ENCODE peak calls at places on chromosomes 1 and 21, in four cellular contexts. Y, P, B and L are unnamed samples.

GRCh38 chr21:38479641-38480515 is 18.4 kb downstream of the ERG start:
- DNase-seq in Y (no peak), P (no peak), B (no peak), L (no peak)

GRCh38 chr1:55195523-55196233 is 19.5 kb downstream of the USP24 start:
- DNase-seq in B (no peak), Y (no peak), P (no peak), L (no peak)

GRCh38 chr21:28615276-28615675 is 377.4 kb downstream of the LTN1 start:
- DNase-seq in B (no peak), Y (no peak), P (no peak), L (no peak)

GRCh38 chr1:74681001-74681400 is 7.4 kb upstream of the ERICH3 start:
- DNase-seq in Y (peak; percentile 13), B (no peak), P (no peak), L (no peak)

GRCh38 chr1:43558346-43558841 is 27.7 kb downstream of the PTPRF start:
- DNase-seq in P (no peak), Y (no peak), B (no peak), L (no peak)

GRCh38 chr1:211327341-211327921 is 798 bp downstream of the TRAF5 start:
- DNase-seq in Y (no peak), B (no peak), P (no peak), L (no peak)

GRCh38 chr1:187680823-187681222 is 852.1 kb downstream of the PLA2G4A start:
- DNase-seq in Y (no peak), P (no peak), B (no peak), L (no peak)

GRCh38 chr1:36796101-36796590 is 238.2 kb downstream of the GRIK3 start:
- DNase-seq in B (no peak), P (no peak), Y (no peak), L (no peak)

GRCh38 chr1:209790286-209791193 is 6.2 kb upstream of the C1orf74 start:
- DNase-seq in B (peak; percentile 63), Y (no peak), P (no peak), L (no peak)

GRCh38 chr1:189970331-189971230 is 507.1 kb downstream of the BRINP3 start:
- DNase-seq in P (no peak), B (no peak), Y (no peak), L (no peak)

GRCh38 chr1:3460653-3461237 is 6.3 kb downstream of the ARHGEF16 start:
- DNase-seq in P (no peak), B (peak; percentile 70), Y (no peak), L (no peak)

GRCh38 chr1:162561616-162562451 is at the start of gene UAP1:
- DNase-seq in P (no peak), B (no peak), Y (no peak), L (no peak)

GRCh38 chr1:211557894-211558625 is 20.9 kb downstream of the SLC30A1 start:
- DNase-seq in Y (no peak), B (no peak), P (no peak), L (no peak)

GRCh38 chr1:243748706-243749283 is 101.2 kb downstream of the AKT3 start:
- DNase-seq in P (no peak), Y (peak; percentile 28), B (peak; percentile 49), L (peak; percentile 74)

GRCh38 chr1:232795497-232796068 is 9.6 kb upstream of the MAP10 start:
- DNase-seq in Y (no peak), P (no peak), B (no peak), L (no peak)

GRCh38 chr1:184806296-184806721 is 51.7 kb upstream of the EDEM3 start:
- DNase-seq in B (no peak), P (no peak), Y (no peak), L (no peak)

GRCh38 chr1:84605157-84605556 is 30.9 kb upstream of the CTBS start:
- DNase-seq in B (no peak), Y (no peak), P (no peak), L (no peak)

GRCh38 chr1:45512641-45513054 is 9.0 kb downstream of the PRDX1 start:
- DNase-seq in Y (no peak), P (no peak), B (peak; percentile 76), L (peak; percentile 60)

GRCh38 chr1:44985747-44986359 is 542 bp downstream of the EIF2B3 start:
- DNase-seq in Y (no peak), P (no peak), B (no peak), L (no peak)

GRCh38 chr1:179816196-179816960 is 61.2 kb downstream of the TOR1AIP2 start:
- DNase-seq in P (no peak), B (no peak), Y (no peak), L (no peak)

GRCh38 chr1:221394011-221394544 is 347.8 kb downstream of the DUSP10 start:
- DNase-seq in P (no peak), B (no peak), Y (no peak), L (no peak)

GRCh38 chr21:45078877-45079281 is 4.5 kb downstream of the ADARB1 start:
- DNase-seq in Y (no peak), B (no peak), P (no peak), L (no peak)
- TF ChIP-seq SUZ12 in Y (no peak), B (no peak), P (no peak), L (no peak)

DNA sequence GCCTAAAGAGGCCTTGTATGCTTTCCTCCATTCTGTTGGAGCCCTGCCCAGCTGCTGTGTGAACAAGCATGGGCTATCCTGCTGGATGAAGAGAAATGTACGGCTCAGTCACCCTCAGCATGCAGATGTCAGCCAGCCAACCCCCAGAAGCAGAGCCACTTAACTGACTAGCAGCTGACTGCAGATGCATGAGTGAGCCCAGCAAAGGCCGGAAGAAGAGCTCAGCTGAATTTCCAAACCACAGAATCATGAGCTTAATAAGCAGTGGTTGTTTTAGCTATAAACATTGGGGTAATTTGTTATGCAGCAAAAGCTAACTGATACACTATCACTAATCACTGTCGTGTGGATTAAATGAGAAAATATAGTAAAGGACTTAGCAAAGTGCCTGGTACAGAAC is 39.0 kb downstream of the FOXO6 start:
- DNase-seq in P (no peak), Y (no peak), B (no peak), L (no peak)
- TF ChIP-seq SUZ12 in P (no peak), Y (no peak), B (no peak), L (no peak)

GRCh38 chr1:231420959-231421615 is 1.0 kb downstream of the EGLN1 start:
- DNase-seq in Y (no peak), B (no peak), P (no peak), L (peak; percentile 37)

GRCh38 chr1:231422798-231423309 is 767 bp upstream of the EGLN1 start:
- DNase-seq in B (no peak), Y (no peak), P (no peak), L (no peak)

GRCh38 chr1:231421971-231422797 is at the start of gene EGLN1:
- DNase-seq in Y (peak; percentile 48), P (peak; percentile 19), B (peak; percentile 82), L (peak; percentile 90)

GRCh38 chr1:231420299-231420958 is 1.7 kb downstream of the EGLN1 start:
- DNase-seq in P (no peak), Y (no peak), B (no peak), L (no peak)

GRCh38 chr1:231421616-231421970 is 494 bp downstream of the EGLN1 start:
- DNase-seq in B (no peak), Y (no peak), P (no peak), L (peak; percentile 31)
- TF ChIP-seq SUZ12 in B (no peak), Y (no peak), P (peak; percentile 20), L (no peak)

GRCh38 chr21:31117046-31117916 is 79.0 kb upstream of the KRTAP19-8 start:
- DNase-seq in Y (no peak), P (no peak), B (no peak), L (no peak)
- TF ChIP-seq SUZ12 in Y (no peak), P (no peak), B (no peak), L (no peak)

GRCh38 chr21:42550817-42551216 is 37.2 kb downstream of the SLC37A1 start:
- DNase-seq in B (no peak), P (no peak), Y (no peak), L (no peak)

GRCh38 chr21:42555756-42556438 is 42.2 kb downstream of the SLC37A1 start:
- DNase-seq in P (no peak), Y (no peak), B (no peak), L (no peak)

GRCh38 chr21:42553435-42553834 is 39.8 kb downstream of the SLC37A1 start:
- DNase-seq in B (no peak), Y (no peak), P (no peak), L (no peak)

GRCh38 chr21:42554251-42554937 is 40.7 kb downstream of the SLC37A1 start:
- DNase-seq in Y (no peak), P (no peak), B (no peak), L (no peak)

DNA sequence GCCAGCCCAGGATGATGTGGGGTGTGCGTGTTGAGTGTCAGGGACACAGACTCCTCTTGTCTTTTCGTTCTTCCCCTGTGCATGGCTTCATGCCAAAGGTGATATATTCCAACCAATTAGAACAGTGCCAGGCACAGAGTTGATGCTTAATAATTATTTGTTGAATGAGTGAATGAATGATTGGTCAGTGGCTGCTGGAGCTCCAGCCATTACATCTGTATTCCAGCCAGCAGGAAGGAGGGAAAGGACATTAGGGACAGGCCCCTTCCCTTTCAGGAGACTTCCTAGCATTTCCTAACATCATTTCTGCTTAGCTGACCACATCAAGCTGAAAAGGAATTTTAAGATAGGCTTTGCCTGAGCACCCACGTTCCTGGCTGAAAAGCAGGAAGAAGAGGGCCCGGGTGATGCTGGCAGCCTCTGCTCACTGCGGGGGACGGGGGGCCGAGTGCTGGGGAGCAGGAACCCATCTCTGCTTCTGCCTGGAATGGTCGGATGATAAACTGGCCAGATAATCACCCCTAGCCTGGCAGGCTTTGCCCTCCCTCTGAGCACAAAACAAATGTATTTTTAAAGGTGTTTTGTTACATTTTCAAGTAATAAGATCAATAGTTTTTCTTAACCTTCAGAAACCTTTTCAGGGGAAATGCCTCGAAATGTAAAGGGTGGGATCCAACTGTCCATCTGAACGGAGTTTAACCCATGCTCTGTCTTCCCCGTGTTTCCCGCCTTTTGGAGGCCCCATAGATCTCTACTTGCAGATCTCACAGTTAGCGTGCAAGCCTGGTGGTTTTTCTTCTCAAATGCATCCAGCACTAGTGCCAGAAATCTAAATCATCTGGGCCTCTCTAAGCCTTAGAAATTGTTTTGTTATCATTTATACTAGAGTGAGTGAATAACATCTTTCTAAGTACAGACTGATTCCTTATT is 39.0 kb downstream of the SLC37A1 start:
- DNase-seq in B (no peak), Y (no peak), P (no peak), L (no peak)
- TF ChIP-seq SUZ12 in B (no peak), Y (no peak), P (no peak), L (no peak)

DNA sequence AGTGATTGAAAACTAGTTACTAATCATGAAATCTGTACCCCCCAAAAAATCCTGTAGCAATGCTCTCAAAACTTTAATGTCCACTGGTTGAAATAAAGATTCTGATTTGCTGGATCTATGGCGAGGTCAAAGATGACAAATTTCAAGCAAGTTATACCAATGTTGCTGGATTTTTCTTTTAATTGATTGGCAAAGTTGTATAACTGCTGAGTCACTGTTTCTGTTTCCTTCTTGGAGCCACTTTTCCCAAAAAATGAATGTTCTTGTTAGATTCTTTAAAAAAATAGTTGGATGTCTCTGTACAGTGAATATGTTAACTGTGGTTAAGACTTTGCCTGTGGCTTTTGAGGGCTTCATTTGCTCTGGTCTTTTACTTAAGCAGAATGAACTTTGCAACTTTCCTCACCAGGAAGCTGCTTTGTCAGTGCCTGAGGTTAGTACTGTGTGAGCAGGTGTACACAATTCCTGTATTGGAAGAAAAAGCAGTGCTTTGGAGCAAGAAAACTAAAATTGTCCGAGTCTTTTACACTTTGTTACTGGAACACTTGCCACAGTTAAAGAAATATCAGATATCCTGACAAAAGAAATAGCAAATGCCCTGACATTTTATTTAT is 1211.9 kb downstream of the MRPL39 start:
- DNase-seq in B (no peak), P (no peak), Y (no peak), L (no peak)
- TF ChIP-seq SUZ12 in B (no peak), P (no peak), Y (no peak), L (no peak)

GRCh38 chr1:169708633-169709032 is 2.8 kb downstream of the SELL start:
- DNase-seq in B (no peak), Y (no peak), P (no peak), L (no peak)
- TF ChIP-seq SUZ12 in B (no peak), Y (no peak), P (no peak), L (no peak)

GRCh38 chr1:19220080-19220846 is 10.2 kb upstream of the UBR4 start:
- DNase-seq in P (no peak), Y (no peak), B (no peak), L (no peak)
- TF ChIP-seq SUZ12 in P (no peak), Y (no peak), B (no peak), L (no peak)